ENCODE peak calls at places on chromosomes 13 and 19, in nine cellular contexts. K is ovary, Q is esophagus muscularis mucosa, D is A549, B is stomach, W is HepG2, M is SK-N-SH, Y is upper lobe of left lung, E is H1. O is an unnamed sample.

GRCh38 chr13:82330499-82330898 is 1551.8 kb downstream of the SLITRK1 start:
- DNase-seq in W (peak; percentile 29), D (no peak), Y (no peak), Q (no peak), K (no peak), M (no peak), B (no peak), E (no peak), O (no peak)

GRCh38 chr13:110333837-110334236 is 26.8 kb downstream of the COL4A2 start:
- DNase-seq in Q (no peak), D (no peak), E (no peak), B (no peak), Y (no peak), M (no peak), W (no peak), K (no peak), O (no peak)

GRCh38 chr19:46296722-46297431 is at the start of gene HIF3A:
- DNase-seq in M (peak; percentile 90), D (no peak), B (peak; percentile 78), K (peak; percentile 88), Y (peak; percentile 74), Q (no peak), E (peak; percentile 82), W (no peak), O (no peak)

GRCh38 chr13:101397742-101398141 is 18.6 kb downstream of the NALCN start:
- DNase-seq in W (no peak), Q (peak; percentile 45), K (no peak), E (no peak), D (no peak), M (no peak), B (no peak), Y (no peak), O (no peak)

GRCh38 chr13:20383058-20383457 is 142.6 kb downstream of the CRYL1 start:
- DNase-seq in Q (no peak), M (no peak), K (no peak), E (no peak), D (no peak), B (no peak), W (no peak), Y (no peak), O (no peak)

GRCh38 chr19:33275933-33276619 is 26.3 kb downstream of the CEBPA start:
- DNase-seq in E (no peak), D (no peak), K (no peak), Y (no peak), W (peak; percentile 93), M (no peak), B (peak; percentile 45), Q (no peak), O (no peak)

GRCh38 chr19:18160441-18160791 is 7.5 kb downstream of the PIK3R2 start:
- DNase-seq in D (no peak), K (no peak), W (no peak), E (no peak), Y (no peak), B (no peak), M (no peak), Q (no peak), O (no peak)

GRCh38 chr13:25764378-25764777 is 287.4 kb downstream of the SHISA2 start:
- DNase-seq in B (no peak), Q (peak; percentile 45), Y (no peak), M (no peak), E (no peak), K (no peak), D (no peak), W (no peak), O (no peak)

GRCh38 chr19:31271569-31271911 is 77.7 kb downstream of the TSHZ3 start:
- DNase-seq in Y (no peak), M (no peak), Q (no peak), D (no peak), W (no peak), K (no peak), B (no peak), E (no peak), O (no peak)

GRCh38 chr19:34332027-34332786 is 32.8 kb upstream of the GPI start:
- DNase-seq in Q (no peak), Y (no peak), E (no peak), D (no peak), K (no peak), M (no peak), W (no peak), B (no peak), O (no peak)
- TF ChIP-seq EP300 in Q (no peak), Y (peak; percentile 34), E (no peak), D (no peak), K (no peak), M (no peak), W (no peak), B (no peak), O (no peak)

DNA sequence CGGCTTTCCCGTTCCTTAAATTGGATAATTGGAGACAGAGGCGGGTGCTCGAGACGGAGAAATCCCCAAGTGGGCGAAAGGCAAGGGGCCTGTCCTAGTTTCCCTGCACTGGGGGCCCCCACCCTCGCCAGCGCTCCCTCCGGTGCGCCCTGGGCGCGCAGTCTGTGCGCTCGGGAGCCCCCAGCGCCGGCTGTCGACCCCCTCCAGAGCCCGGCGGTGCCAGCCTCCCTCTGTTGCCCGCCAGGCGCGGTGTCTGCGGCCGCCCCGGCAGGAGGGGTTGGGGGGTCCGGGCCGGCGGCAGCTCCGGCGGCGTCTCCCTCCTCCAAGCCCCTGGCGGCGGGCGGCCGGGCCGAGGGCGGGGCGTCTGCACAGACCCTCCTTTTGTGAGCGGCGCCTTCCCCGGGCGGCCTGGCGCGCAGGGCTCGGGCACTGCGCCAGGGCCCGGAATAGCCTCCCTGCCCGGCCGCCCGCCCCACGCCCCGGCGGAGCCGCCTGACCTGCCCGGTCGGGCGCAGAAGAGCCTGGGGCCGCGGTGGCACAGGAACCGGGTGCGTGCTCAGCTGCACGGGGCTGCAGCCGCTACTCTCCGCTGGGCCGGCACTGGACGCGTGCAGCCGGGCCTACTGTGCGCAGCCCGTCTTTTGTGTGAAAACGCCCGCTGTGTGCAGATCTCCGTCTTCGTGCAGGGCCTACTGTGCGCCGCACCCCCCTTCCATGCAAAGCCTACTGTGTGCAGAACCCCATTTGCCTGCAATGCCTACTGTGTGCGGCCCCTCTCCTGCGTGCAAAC is 13.2 kb downstream of the GADD45B start:
- DNase-seq in D (no peak), Q (no peak), B (peak; percentile 82), K (peak; percentile 64), W (no peak), E (no peak), M (peak; percentile 92), Y (peak; percentile 92), O (no peak)
- H3K4me1 ChIP-seq in D (peaks cover 49% of the 10 kb centered on the region), Q (peaks cover 55% of the 10 kb centered on the region), B (peaks cover 29% of the 10 kb centered on the region), K (peaks cover 11% of the 10 kb centered on the region), W (peaks cover 46% of the 10 kb centered on the region), E (peaks cover 6% of the 10 kb centered on the region), M (peaks cover 9% of the 10 kb centered on the region), Y (peaks cover 53% of the 10 kb centered on the region), O (no peaks in the 10 kb centered on the region)

GRCh38 chr13:95500136-95500718 is 52.3 kb upstream of the CLDN10 start:
- DNase-seq in B (no peak), E (no peak), M (no peak), D (no peak), K (no peak), W (no peak), Q (no peak), Y (no peak), O (no peak)

GRCh38 chr13:95498886-95499285 is 53.6 kb upstream of the CLDN10 start:
- DNase-seq in W (no peak), D (no peak), B (no peak), Y (no peak), M (no peak), Q (no peak), K (no peak), E (no peak), O (no peak)

GRCh38 chr13:95497307-95497943 is 55.1 kb upstream of the CLDN10 start:
- DNase-seq in M (peak; percentile 39), B (no peak), Y (no peak), W (no peak), E (no peak), K (no peak), Q (no peak), D (no peak), O (no peak)

GRCh38 chr13:95494082-95494681 is 58.3 kb upstream of the CLDN10 start:
- DNase-seq in Y (no peak), E (no peak), W (peak; percentile 55), M (peak; percentile 62), K (no peak), D (peak; percentile 48), Q (no peak), B (no peak), O (peak; percentile 39)

GRCh38 chr13:95496485-95496884 is 56.0 kb upstream of the CLDN10 start:
- DNase-seq in K (no peak), Y (no peak), Q (peak; percentile 79), B (no peak), M (no peak), D (no peak), E (no peak), W (no peak), O (no peak)
- TF ChIP-seq CTCF in K (no peak), Y (no peak), Q (no peak), B (no peak), M (no peak), D (no peak), E (no peak), W (no peak), O (no peak)

DNA sequence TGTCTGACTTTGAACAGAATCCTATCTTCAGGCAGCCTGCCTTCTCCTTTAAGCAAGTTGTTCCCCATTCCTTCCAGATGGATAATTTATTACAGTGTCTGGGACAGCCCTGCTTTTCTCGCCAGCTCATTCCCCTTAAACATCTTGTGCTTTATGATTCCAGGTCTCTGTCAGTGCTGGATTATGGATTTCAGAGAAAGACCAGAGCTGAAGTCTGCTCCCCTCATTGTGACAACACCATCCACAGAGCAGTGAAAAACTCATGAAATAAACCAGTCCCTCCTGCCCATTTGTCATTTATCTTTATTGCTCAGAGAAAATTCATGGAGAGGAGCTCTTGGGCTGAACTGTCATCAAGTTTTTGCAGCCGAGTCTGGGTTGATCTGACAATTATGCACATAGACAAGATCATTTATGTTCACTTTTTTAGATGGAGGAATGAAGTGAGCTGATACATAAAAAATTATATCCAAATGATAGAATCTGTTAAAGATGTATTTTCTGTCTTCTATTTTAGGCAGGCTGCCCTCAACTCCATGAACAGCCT is 92.8 kb upstream of the GPR12 start:
- DNase-seq in Q (no peak), E (no peak), Y (no peak), M (peak; percentile 67), B (no peak), K (no peak), W (no peak), D (no peak), O (no peak)
- TF ChIP-seq EP300 in Q (no peak), E (no peak), Y (no peak), M (peak; percentile 72), B (no peak), K (no peak), W (no peak), D (no peak), O (no peak)

O was measured in tibial nerve.